ENCODE peak calls at places on chromosomes 1 and 21, in nine cellular contexts. R, G, W, V, C, H, J, D and A are unnamed samples.

GRCh38 chr21:38841472-38841871 is 35.7 kb downstream of the ETS2 start:
- DNase-seq in R (no peak), G (no peak), W (no peak), V (no peak), C (no peak), H (no peak), J (no peak), D (no peak), A (no peak)

GRCh38 chr1:36591278-36591677 is 108.6 kb upstream of the CSF3R start:
- DNase-seq in R (no peak), G (peak), W (no peak), V (no peak), C (no peak), H (no peak), J (no peak), D (no peak), A (no peak)

GRCh38 chr1:214551436-214552173 is at the start of gene PTPN14:
- DNase-seq in R (peak), G (peak), W (peak), V (no peak), C (peak), H (peak), J (peak), D (peak), A (peak)

GRCh38 chr1:193609592-193609991 is 423.2 kb upstream of the B3GALT2 start:
- DNase-seq in R (no peak), G (no peak), W (no peak), V (no peak), C (no peak), H (no peak), J (no peak), D (no peak), A (no peak)

GRCh38 chr1:23963617-23964234 is 4.1 kb downstream of the PNRC2 start:
- DNase-seq in R (no peak), G (no peak), W (no peak), V (no peak), C (no peak), H (no peak), J (no peak), D (no peak), A (no peak)

GRCh38 chr1:216456682-216457081 is 33.4 kb upstream of the USH2A start:
- DNase-seq in R (peak), G (no peak), W (peak), V (no peak), C (no peak), H (no peak), J (no peak), D (peak), A (no peak)

GRCh38 chr1:111725192-111725591 is 14.0 kb downstream of the INKA2 start:
- DNase-seq in R (no peak), G (no peak), W (no peak), V (no peak), C (no peak), H (peak), J (peak), D (no peak), A (no peak)

GRCh38 chr1:192445849-192446489 is 129.2 kb downstream of the RGS21 start:
- DNase-seq in R (peak), G (no peak), W (peak), V (no peak), C (peak), H (peak), J (no peak), D (peak), A (peak)

GRCh38 chr1:64474133-64474532 is 4.2 kb downstream of the CACHD1 start:
- DNase-seq in R (no peak), G (no peak), W (no peak), V (no peak), C (no peak), H (no peak), J (no peak), D (no peak), A (no peak)

GRCh38 chr1:198788561-198789064 is 149.8 kb downstream of the PTPRC start:
- DNase-seq in R (no peak), G (peak), W (peak), V (no peak), C (peak), H (peak), J (no peak), D (no peak), A (peak)

GRCh38 chr21:22516230-22516629 is 1518.0 kb downstream of the NCAM2 start:
- DNase-seq in R (no peak), G (no peak), W (peak), V (no peak), C (no peak), H (no peak), J (no peak), D (no peak), A (no peak)

GRCh38 chr1:241679961-241680360 is 27.9 kb downstream of the WDR64 start:
- DNase-seq in R (no peak), G (no peak), W (peak), V (no peak), C (no peak), H (no peak), J (no peak), D (no peak), A (no peak)

GRCh38 chr1:87252406-87252805 is 76.3 kb upstream of the LMO4 start:
- DNase-seq in R (peak), G (no peak), W (no peak), V (no peak), C (no peak), H (no peak), J (no peak), D (peak), A (no peak)

GRCh38 chr1:15736035-15736665 is at the start of gene SLC25A34:
- DNase-seq in R (no peak), G (peak), W (no peak), V (no peak), C (no peak), H (no peak), J (no peak), D (no peak), A (no peak)

GRCh38 chr1:209831615-209832014 is 3.8 kb downstream of the UTP25 start:
- DNase-seq in R (peak), G (no peak), W (no peak), V (no peak), C (no peak), H (no peak), J (no peak), D (peak), A (no peak)

GRCh38 chr21:45740491-45741357 is 97.2 kb downstream of the PCBP3 start:
- DNase-seq in R (peak), G (no peak), W (no peak), V (no peak), C (no peak), H (no peak), J (no peak), D (no peak), A (no peak)
- TF ChIP-seq CTCF in R (no peak), G (no peak), W (peak), V (no peak), C (no peak), H (peak), J (no peak), D (no peak), A (no peak)

GRCh38 chr1:156693858-156694562 is 11.4 kb downstream of the CRABP2 start:
- DNase-seq in R (no peak), G (no peak), W (no peak), V (no peak), C (no peak), H (peak), J (no peak), D (no peak), A (no peak)
- TF ChIP-seq CTCF in R (no peak), G (no peak), W (no peak), V (no peak), C (no peak), H (no peak), J (no peak), D (no peak), A (no peak)

GRCh38 chr1:9826616-9827015 is 2.9 kb upstream of the CLSTN1 start:
- DNase-seq in R (no peak), G (no peak), W (no peak), V (no peak), C (no peak), H (no peak), J (no peak), D (no peak), A (no peak)

GRCh38 chr1:9823943-9824701 is at the start of gene CLSTN1:
- DNase-seq in R (peak), G (peak), W (peak), V (peak), C (peak), H (peak), J (peak), D (peak), A (peak)

GRCh38 chr1:9826087-9826486 is 2.3 kb upstream of the CLSTN1 start:
- DNase-seq in R (no peak), G (no peak), W (no peak), V (no peak), C (no peak), H (no peak), J (no peak), D (no peak), A (no peak)

GRCh38 chr1:9824702-9825089 is 931 bp upstream of the CLSTN1 start:
- DNase-seq in R (no peak), G (no peak), W (no peak), V (no peak), C (no peak), H (no peak), J (no peak), D (no peak), A (no peak)

DNA sequence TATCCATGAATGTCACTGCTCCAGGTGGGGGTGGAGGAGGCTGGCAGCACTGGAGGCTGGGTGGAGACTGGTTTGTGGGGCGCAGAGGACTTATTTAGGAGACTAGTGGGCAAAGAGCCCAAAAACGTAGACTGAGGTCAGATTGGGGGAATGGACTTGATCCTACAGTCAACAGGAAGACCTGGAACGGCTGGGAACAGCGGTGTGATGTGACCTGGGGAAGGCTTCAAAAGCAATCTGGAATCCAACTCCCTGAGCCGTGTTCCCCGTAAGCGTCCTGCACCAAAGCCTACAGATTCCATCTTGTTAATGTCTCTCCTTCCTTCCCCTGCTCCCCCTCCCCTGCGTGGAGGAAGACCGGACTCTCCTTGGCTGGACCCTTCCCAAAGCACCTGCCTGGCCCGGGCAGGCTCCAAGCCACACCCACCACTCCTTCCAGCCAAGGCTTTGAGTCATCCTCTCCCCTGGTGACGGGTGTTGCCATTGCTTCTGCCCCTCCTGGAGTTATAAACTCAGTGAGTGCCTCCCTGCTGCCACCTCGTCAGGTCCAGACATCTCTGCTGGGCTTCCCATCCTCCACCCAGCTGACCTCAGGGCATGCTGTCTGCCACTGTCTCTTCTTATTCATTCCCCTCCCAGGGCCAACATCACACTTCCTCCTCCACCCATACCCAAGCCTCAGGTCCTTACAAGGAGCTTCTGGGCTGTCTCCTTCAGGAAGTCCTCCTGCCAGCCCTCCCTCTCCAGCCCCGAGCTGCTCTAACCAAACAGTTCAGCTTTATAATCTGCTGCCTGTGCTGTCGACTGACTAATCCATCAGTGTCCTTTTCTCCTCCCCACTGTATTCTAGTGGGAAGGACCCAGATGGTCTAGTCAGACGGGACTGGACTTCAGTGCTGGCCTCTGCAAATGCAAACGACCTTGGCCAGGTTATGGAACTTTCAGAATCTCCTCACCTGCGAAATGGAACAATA is 1.6 kb upstream of the CLSTN1 start:
- DNase-seq in R (peak), G (peak), W (peak), V (no peak), C (no peak), H (peak), J (peak), D (peak), A (no peak)
- TF ChIP-seq CTCF in R (no peak), G (no peak), W (no peak), V (no peak), C (no peak), H (no peak), J (peak), D (no peak), A (no peak)

DNA sequence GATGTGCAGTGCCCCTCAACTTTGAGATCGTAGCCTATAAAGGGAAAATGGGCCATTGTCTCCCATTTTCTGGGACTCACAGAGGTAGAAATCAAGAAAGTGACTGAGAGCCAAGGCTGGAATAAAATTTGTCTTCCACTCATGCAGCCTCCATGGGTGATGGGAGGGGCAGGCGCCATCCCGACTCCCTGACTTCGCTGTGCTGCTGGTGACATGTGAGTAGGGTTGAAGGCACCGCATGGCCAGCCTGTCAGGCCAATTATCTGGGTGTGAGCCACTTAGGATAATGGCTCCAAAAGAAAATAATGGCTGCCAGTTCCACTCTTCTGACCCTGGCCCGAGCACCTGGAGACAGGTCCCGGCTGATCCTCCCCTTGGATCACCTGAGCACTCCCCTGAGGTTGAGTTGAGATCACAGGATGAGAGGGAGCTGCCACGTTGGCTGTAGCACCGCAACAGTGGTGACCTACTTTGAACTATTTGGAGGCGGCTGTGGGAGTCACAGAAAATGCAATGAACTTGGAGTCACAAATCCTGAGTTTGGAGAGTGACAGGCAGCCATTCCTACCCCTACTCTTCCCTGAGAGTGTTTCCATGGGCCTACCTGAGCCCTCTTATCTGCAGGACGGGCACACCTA is 26.3 kb downstream of the CAPN9 start:
- DNase-seq in R (no peak), G (no peak), W (no peak), V (no peak), C (no peak), H (no peak), J (no peak), D (no peak), A (no peak)
- TF ChIP-seq CTCF in R (no peak), G (no peak), W (peak), V (no peak), C (no peak), H (peak), J (no peak), D (no peak), A (no peak)

GRCh38 chr1:165303415-165303814 is 53.1 kb downstream of the LMX1A start:
- DNase-seq in R (no peak), G (no peak), W (no peak), V (no peak), C (no peak), H (no peak), J (no peak), D (no peak), A (no peak)

GRCh38 chr1:165312591-165312990 is 43.9 kb downstream of the LMX1A start:
- DNase-seq in R (no peak), G (no peak), W (no peak), V (no peak), C (no peak), H (no peak), J (no peak), D (no peak), A (no peak)

DNA sequence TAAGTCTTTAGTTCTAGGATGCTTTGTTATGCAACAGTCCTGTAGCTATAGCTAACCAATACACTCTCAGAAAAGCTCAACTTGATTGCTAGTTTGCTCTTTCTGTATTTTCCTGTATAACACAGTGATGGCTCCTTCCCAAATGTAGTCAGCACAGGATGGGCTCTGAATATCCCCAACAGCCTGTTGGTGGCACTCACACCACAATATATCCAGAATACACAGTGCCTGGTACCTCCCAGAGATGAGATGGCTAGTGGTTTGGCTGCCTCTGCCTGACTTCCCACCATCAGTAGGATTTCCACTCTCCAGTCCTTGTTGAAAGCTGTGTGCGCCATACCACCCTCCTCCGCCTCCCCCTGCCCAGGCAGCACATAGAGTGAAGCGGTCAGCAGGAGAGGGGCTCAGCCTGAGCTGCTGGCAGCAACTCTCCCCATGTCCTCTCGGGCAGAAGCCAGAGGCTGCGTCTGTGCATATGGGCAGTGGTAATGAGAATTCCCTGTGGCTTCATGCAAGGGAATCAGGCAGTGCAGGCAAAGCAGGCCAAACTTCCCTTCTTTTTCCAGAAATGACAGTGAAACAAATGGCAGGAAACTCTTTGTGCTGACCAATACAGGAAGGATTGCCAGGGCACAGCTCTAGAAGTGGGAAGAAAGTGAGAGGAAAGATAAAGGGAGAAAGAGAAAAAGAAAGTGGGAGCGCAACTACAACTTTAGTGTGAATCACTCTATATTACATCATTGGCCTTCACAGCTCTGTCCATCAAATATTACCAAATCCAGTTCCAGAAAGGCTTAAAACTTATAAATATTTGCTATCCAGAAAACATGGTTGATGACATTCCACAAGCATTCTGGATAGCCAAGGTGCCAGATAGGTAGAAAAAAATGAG is 49.7 kb downstream of the LMX1A start:
- DNase-seq in R (no peak), G (no peak), W (no peak), V (no peak), C (no peak), H (no peak), J (no peak), D (no peak), A (no peak)
- TF ChIP-seq CTCF in R (no peak), G (no peak), W (no peak), V (no peak), C (no peak), H (peak), J (no peak), D (no peak), A (no peak)